ENCODE peak calls at places on chromosomes 1 and 21, in eight cellular contexts. One of them, this sample, is unnamed.

GRCh38 chr1:21931171-21932093 is 5.7 kb downstream of the HSPG2 start:
- DNase-seq in dorsolateral prefrontal cortex: no peak
- DNase-seq in 8988T: peak
- DNase-seq in Caco-2: peak
- DNase-seq in stromal cell of bone marrow: peak
- DNase-seq in hippocampal formation: no peak
- DNase-seq in A172: peak
- DNase-seq in Panc1: no peak
- DNase-seq in this sample: peak

GRCh38 chr1:31593770-31594632 is 17.7 kb downstream of the TINAGL1 start:
- DNase-seq in Caco-2: peak
- DNase-seq in 8988T: peak
- DNase-seq in A172: peak
- DNase-seq in dorsolateral prefrontal cortex: peak
- DNase-seq in Panc1: peak
- DNase-seq in stromal cell of bone marrow: no peak
- DNase-seq in hippocampal formation: no peak
- DNase-seq in this sample: peak

GRCh38 chr1:88867743-88868521 is 23.4 kb downstream of the GTF2B start:
- DNase-seq in stromal cell of bone marrow: peak
- DNase-seq in Caco-2: no peak
- DNase-seq in 8988T: no peak
- DNase-seq in A172: no peak
- DNase-seq in hippocampal formation: no peak
- DNase-seq in dorsolateral prefrontal cortex: no peak
- DNase-seq in Panc1: no peak
- DNase-seq in this sample: no peak

GRCh38 chr1:219381396-219381795 is 207.7 kb downstream of the LYPLAL1 start:
- DNase-seq in stromal cell of bone marrow: no peak
- DNase-seq in Caco-2: no peak
- DNase-seq in A172: no peak
- DNase-seq in 8988T: no peak
- DNase-seq in Panc1: no peak
- DNase-seq in hippocampal formation: no peak
- DNase-seq in dorsolateral prefrontal cortex: no peak
- DNase-seq in this sample: no peak

GRCh38 chr1:234881893-234882771 is 246.5 kb downstream of the TOMM20 start:
- DNase-seq in hippocampal formation: no peak
- DNase-seq in 8988T: no peak
- DNase-seq in A172: no peak
- DNase-seq in Caco-2: no peak
- DNase-seq in Panc1: no peak
- DNase-seq in stromal cell of bone marrow: no peak
- DNase-seq in dorsolateral prefrontal cortex: no peak
- DNase-seq in this sample: no peak

GRCh38 chr1:238677567-238677966 is 708.8 kb upstream of the CHRM3 start:
- DNase-seq in 8988T: no peak
- DNase-seq in Caco-2: no peak
- DNase-seq in hippocampal formation: no peak
- DNase-seq in A172: peak
- DNase-seq in stromal cell of bone marrow: no peak
- DNase-seq in dorsolateral prefrontal cortex: no peak
- DNase-seq in Panc1: no peak
- DNase-seq in this sample: no peak

GRCh38 chr1:10253149-10253548 is 42.8 kb downstream of the KIF1B start:
- DNase-seq in A172: no peak
- DNase-seq in stromal cell of bone marrow: no peak
- DNase-seq in 8988T: no peak
- DNase-seq in Caco-2: no peak
- DNase-seq in dorsolateral prefrontal cortex: no peak
- DNase-seq in hippocampal formation: no peak
- DNase-seq in Panc1: no peak
- DNase-seq in this sample: no peak

GRCh38 chr1:203327684-203328457 is 22.6 kb downstream of the BTG2 start:
- DNase-seq in 8988T: peak
- DNase-seq in Caco-2: peak
- DNase-seq in stromal cell of bone marrow: peak
- DNase-seq in Panc1: peak
- DNase-seq in dorsolateral prefrontal cortex: peak
- DNase-seq in hippocampal formation: peak
- DNase-seq in A172: peak
- DNase-seq in this sample: peak

GRCh38 chr1:202165267-202165941 is 5.0 kb upstream of the PTPN7 start:
- DNase-seq in 8988T: no peak
- DNase-seq in hippocampal formation: no peak
- DNase-seq in Panc1: no peak
- DNase-seq in dorsolateral prefrontal cortex: no peak
- DNase-seq in stromal cell of bone marrow: no peak
- DNase-seq in Caco-2: no peak
- DNase-seq in A172: no peak
- DNase-seq in this sample: no peak

GRCh38 chr1:187264995-187265602 is 436.4 kb downstream of the PLA2G4A start:
- DNase-seq in Caco-2: no peak
- DNase-seq in hippocampal formation: peak
- DNase-seq in dorsolateral prefrontal cortex: no peak
- DNase-seq in stromal cell of bone marrow: peak
- DNase-seq in Panc1: peak
- DNase-seq in 8988T: no peak
- DNase-seq in A172: peak
- DNase-seq in this sample: no peak

GRCh38 chr1:197618065-197618464 is 157.2 kb downstream of the DENND1B start:
- DNase-seq in Caco-2: no peak
- DNase-seq in hippocampal formation: no peak
- DNase-seq in stromal cell of bone marrow: peak
- DNase-seq in Panc1: no peak
- DNase-seq in dorsolateral prefrontal cortex: no peak
- DNase-seq in 8988T: no peak
- DNase-seq in A172: no peak
- DNase-seq in this sample: no peak

GRCh38 chr1:6508876-6509602 is 17.6 kb upstream of the PLEKHG5 start:
- DNase-seq in dorsolateral prefrontal cortex: no peak
- DNase-seq in Panc1: no peak
- DNase-seq in hippocampal formation: no peak
- DNase-seq in A172: no peak
- DNase-seq in 8988T: no peak
- DNase-seq in Caco-2: no peak
- DNase-seq in stromal cell of bone marrow: no peak
- DNase-seq in this sample: no peak

GRCh38 chr1:186626969-186627368 is 53.3 kb downstream of the PTGS2 start:
- DNase-seq in hippocampal formation: no peak
- DNase-seq in 8988T: no peak
- DNase-seq in Caco-2: no peak
- DNase-seq in dorsolateral prefrontal cortex: no peak
- DNase-seq in A172: no peak
- DNase-seq in Panc1: no peak
- DNase-seq in stromal cell of bone marrow: no peak
- DNase-seq in this sample: no peak

GRCh38 chr1:24702511-24703293 is 42.5 kb upstream of the CLIC4 start:
- DNase-seq in stromal cell of bone marrow: no peak
- DNase-seq in 8988T: no peak
- DNase-seq in Panc1: no peak
- DNase-seq in A172: no peak
- DNase-seq in hippocampal formation: no peak
- DNase-seq in Caco-2: no peak
- DNase-seq in dorsolateral prefrontal cortex: no peak
- DNase-seq in this sample: no peak

GRCh38 chr21:20856926-20857325 is 141.3 kb upstream of the NCAM2 start:
- DNase-seq in Caco-2: peak
- DNase-seq in dorsolateral prefrontal cortex: no peak
- DNase-seq in Panc1: no peak
- DNase-seq in hippocampal formation: no peak
- DNase-seq in 8988T: no peak
- DNase-seq in A172: no peak
- DNase-seq in stromal cell of bone marrow: no peak
- DNase-seq in this sample: no peak

GRCh38 chr21:43209575-43210453 is 41.0 kb downstream of the CRYAA start:
- DNase-seq in dorsolateral prefrontal cortex: no peak
- DNase-seq in stromal cell of bone marrow: no peak
- DNase-seq in 8988T: peak
- DNase-seq in hippocampal formation: no peak
- DNase-seq in Caco-2: peak
- DNase-seq in A172: peak
- DNase-seq in Panc1: peak
- DNase-seq in this sample: no peak

GRCh38 chr1:20154306-20154831 is 15.2 kb downstream of the PLA2G2F start:
- DNase-seq in dorsolateral prefrontal cortex: no peak
- DNase-seq in Panc1: no peak
- DNase-seq in A172: no peak
- DNase-seq in Caco-2: no peak
- DNase-seq in 8988T: no peak
- DNase-seq in stromal cell of bone marrow: no peak
- DNase-seq in hippocampal formation: no peak
- DNase-seq in this sample: no peak

GRCh38 chr1:93615201-93616150 is 66.2 kb downstream of the BCAR3 start:
- DNase-seq in Caco-2: no peak
- DNase-seq in dorsolateral prefrontal cortex: no peak
- DNase-seq in hippocampal formation: no peak
- DNase-seq in stromal cell of bone marrow: no peak
- DNase-seq in 8988T: no peak
- DNase-seq in Panc1: no peak
- DNase-seq in A172: peak
- DNase-seq in this sample: no peak